ENCODE peak calls at places on chromosomes 16 and 17, in ten cellular contexts. O, P, F, E, K, X, U, T, N and R are unnamed samples.

GRCh38 chr16:67148221-67148620 is 2.6 kb downstream of the B3GNT9 start:
- DNase-seq in N (peak; percentile 9), P (no peak), U (no peak), E (no peak), O (no peak), K (no peak), T (no peak), X (no peak), F (no peak), R (no peak)

GRCh38 chr17:81513669-81514484 is 1.3 kb upstream of the ACTG1 start:
- DNase-seq in X (peak; percentile 54), K (peak; percentile 36), U (peak; percentile 83), F (peak; percentile 80), O (peak; percentile 86), P (peak; percentile 36), T (peak; percentile 68), E (peak; percentile 61), N (peak; percentile 75), R (no peak)

GRCh38 chr16:49515016-49515415 is 141.4 kb downstream of the C16orf78 start:
- DNase-seq in K (no peak), X (no peak), N (no peak), P (no peak), F (no peak), O (no peak), E (no peak), T (no peak), U (no peak), R (no peak)

GRCh38 chr17:49223168-49223516 is 7.4 kb downstream of the PHOSPHO1 start:
- DNase-seq in P (no peak), U (no peak), O (no peak), X (no peak), F (no peak), E (no peak), N (no peak), T (no peak), K (no peak), R (no peak)

GRCh38 chr16:11093578-11094074 is 149.3 kb downstream of the CLEC16A start:
- DNase-seq in P (no peak), N (no peak), F (no peak), O (no peak), K (no peak), X (no peak), T (no peak), U (no peak), E (no peak), R (no peak)

GRCh38 chr17:50721194-50722010 is 2.0 kb downstream of the LUC7L3 start:
- DNase-seq in N (no peak), P (peak; percentile 84), F (no peak), T (no peak), O (no peak), K (no peak), E (no peak), X (no peak), U (no peak), R (no peak)

GRCh38 chr16:67280090-67281015 is 1.0 kb downstream of the PLEKHG4 start:
- DNase-seq in N (no peak), K (no peak), X (no peak), E (no peak), T (no peak), P (no peak), U (peak; percentile 18), F (no peak), O (no peak), R (no peak)

GRCh38 chr16:52114414-52114813 is 432.5 kb downstream of the TOX3 start:
- DNase-seq in O (peak; percentile 7), N (no peak), U (no peak), F (no peak), P (no peak), K (no peak), X (no peak), T (no peak), E (no peak), R (no peak)

GRCh38 chr16:680625-680945 is 375 bp downstream of the STUB1 start:
- DNase-seq in P (no peak), N (no peak), T (no peak), K (no peak), F (no peak), X (no peak), E (peak; percentile 22), O (no peak), U (no peak), R (no peak)

GRCh38 chr16:678209-678857 is 1.9 kb upstream of the STUB1 start:
- DNase-seq in T (no peak), U (no peak), X (no peak), O (no peak), E (peak; percentile 40), P (no peak), N (no peak), F (no peak), K (no peak), R (no peak)

GRCh38 chr16:680967-681745 is 946 bp downstream of the STUB1 start:
- DNase-seq in K (peak; percentile 48), P (peak; percentile 65), T (peak; percentile 49), E (peak; percentile 58), N (no peak), O (peak; percentile 69), U (no peak), X (no peak), F (peak; percentile 51), R (no peak)

GRCh38 chr16:678858-679807 is 1.1 kb upstream of the STUB1 start:
- DNase-seq in N (no peak), T (peak; percentile 30), U (peak; percentile 89), X (no peak), O (peak; percentile 67), P (peak; percentile 84), F (peak; percentile 76), K (peak; percentile 34), E (peak; percentile 80), R (peak; percentile 61)

GRCh38 chr16:679808-680624 is at the start of gene STUB1:
- DNase-seq in K (peak; percentile 84), U (peak; percentile 90), F (peak; percentile 89), P (peak; percentile 92), N (peak; percentile 88), X (peak; percentile 81), E (peak; percentile 89), T (peak; percentile 80), O (peak; percentile 91), R (peak; percentile 83)
- TF ChIP-seq POLR2A in K (peak; percentile 87), U (peak; percentile 60), F (no peak), P (peak; percentile 63), N (no peak), X (peak; percentile 88), E (peak; percentile 61), T (peak; percentile 39), O (peak; percentile 48), R (peak; percentile 83)

GRCh38 chr17:55394357-55395021 is 27.1 kb downstream of the MMD start:
- DNase-seq in K (no peak), U (no peak), F (no peak), N (no peak), T (no peak), O (no peak), X (no peak), P (no peak), E (no peak), R (no peak)

GRCh38 chr17:55388842-55389241 is 32.8 kb downstream of the MMD start:
- DNase-seq in E (no peak), P (peak; percentile 5), T (no peak), U (no peak), X (no peak), K (no peak), O (no peak), F (no peak), N (no peak), R (no peak)

GRCh38 chr17:55391244-55391757 is 30.3 kb downstream of the MMD start:
- DNase-seq in P (no peak), O (no peak), K (no peak), F (no peak), N (no peak), X (no peak), U (no peak), E (no peak), T (no peak), R (no peak)

GRCh38 chr17:55390364-55390977 is 31.2 kb downstream of the MMD start:
- DNase-seq in N (no peak), K (no peak), E (no peak), X (no peak), T (no peak), F (no peak), O (no peak), U (no peak), P (no peak), R (no peak)

GRCh38 chr17:55391764-55392467 is 29.7 kb downstream of the MMD start:
- DNase-seq in N (no peak), X (no peak), O (no peak), T (no peak), U (no peak), P (no peak), E (no peak), K (no peak), F (no peak), R (no peak)
- TF ChIP-seq POLR2A in N (no peak), X (no peak), O (no peak), T (no peak), U (no peak), P (no peak), E (no peak), K (no peak), F (no peak), R (no peak)

DNA sequence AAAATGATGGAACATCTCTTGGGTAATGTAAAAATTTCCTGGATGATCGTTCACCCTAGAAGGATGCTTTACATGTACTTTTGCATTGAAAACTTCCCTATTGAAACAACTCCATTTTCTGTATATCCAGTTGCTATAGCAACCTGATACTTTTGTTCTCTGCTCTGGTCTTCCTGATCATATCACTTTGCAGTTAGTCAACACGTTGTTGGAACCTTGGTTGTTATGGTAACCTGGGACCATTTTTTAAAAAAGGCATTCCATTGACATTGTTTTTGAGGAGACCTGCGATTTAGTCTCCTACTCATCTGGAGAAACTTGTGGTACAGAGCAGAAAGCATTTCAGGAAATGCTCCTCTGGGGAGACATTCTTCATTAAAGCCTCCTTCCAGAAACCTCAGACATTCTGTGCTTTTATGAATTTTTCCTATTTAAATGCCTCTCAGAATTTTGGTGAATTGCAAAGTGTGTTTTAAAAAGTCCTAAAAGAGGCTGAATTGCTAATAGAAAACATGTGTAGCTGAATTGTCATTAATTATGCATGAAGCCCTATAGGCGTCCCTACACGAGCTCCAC is 378.9 kb downstream of the HS3ST4 start:
- DNase-seq in X (no peak), P (no peak), U (no peak), N (no peak), F (no peak), T (no peak), E (no peak), K (no peak), O (no peak), R (no peak)
- TF ChIP-seq POLR2A in X (no peak), P (no peak), U (no peak), N (no peak), F (no peak), T (no peak), E (no peak), K (no peak), O (no peak), R (no peak)

DNA sequence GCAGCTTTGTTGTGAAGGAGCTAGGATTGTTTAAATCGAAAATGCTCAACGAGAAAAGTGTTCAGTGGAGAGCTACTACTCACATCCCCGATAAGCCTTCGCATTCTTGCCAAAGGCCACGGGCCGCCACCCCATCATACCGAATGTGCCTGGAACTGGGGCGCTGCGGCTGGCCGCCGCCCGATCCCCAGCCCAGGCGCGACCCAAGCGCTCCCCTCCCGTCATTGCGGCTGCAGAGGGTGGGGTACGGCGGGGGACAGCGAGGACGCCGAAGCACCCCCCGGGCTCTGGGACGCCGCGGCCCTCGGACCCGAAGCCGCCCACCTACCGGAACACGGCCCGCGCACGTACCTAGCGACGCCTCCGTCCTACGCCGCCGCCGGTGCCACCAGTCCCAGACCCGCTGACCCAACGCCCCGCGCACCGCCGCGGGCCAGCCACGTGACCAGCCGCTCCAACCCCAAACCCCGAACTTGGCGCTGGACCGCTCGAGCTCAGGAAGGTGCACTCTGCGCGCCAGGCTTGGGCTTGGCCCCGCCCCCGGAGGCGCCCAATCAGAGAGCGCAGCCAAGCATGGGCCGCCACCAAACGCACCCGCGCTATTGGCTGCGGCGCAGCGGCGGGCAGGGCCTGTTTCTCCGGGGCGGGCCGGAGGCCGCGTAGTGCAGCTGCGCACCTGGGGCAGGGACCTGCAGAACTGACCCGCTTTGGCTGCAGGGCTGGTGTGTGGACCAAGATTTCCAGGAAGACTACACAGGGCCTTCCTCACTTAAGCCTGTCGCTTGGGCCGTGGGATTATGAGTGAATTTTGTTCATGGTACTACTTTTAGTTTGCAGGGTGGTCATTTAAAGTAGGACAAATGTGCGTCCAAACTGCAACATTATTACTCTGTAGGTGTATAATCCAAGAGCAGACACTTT is at the start of gene SHMT1:
- DNase-seq in E (peak; percentile 92), P (peak; percentile 96), U (peak; percentile 96), K (peak; percentile 93), F (peak; percentile 97), T (peak; percentile 77), X (peak; percentile 91), O (peak; percentile 94), N (peak; percentile 94), R (peak; percentile 99)
- TF ChIP-seq POLR2A in E (no peak), P (peak; percentile 78), U (no peak), K (peak; percentile 71), F (no peak), T (no peak), X (peak; percentile 70), O (peak; percentile 74), N (no peak), R (peak; percentile 79)